ENCODE peak calls at places on chromosomes 16 and 17, in seven cellular contexts. E is H9, V is neuronal stem cell, P is mesendoderm, S is trophoblast cell, U is mesenchymal stem cell, I is H1. N is an unnamed sample.

GRCh38 chr16:89070590-89070989 is 23.1 kb upstream of the ACSF3 start:
- DNase-seq in E (no peak), P (no peak), I (no peak), S (no peak), U (no peak), V (no peak), N (no peak)

GRCh38 chr16:12303649-12304048 is 327.1 kb downstream of the SNX29 start:
- DNase-seq in S (no peak), V (no peak), I (no peak), U (no peak), P (no peak), E (no peak), N (peak)

GRCh38 chr16:87968541-87968940 is 17.3 kb downstream of the BANP start:
- DNase-seq in P (no peak), S (no peak), U (no peak), V (no peak), E (no peak), I (no peak), N (peak)

GRCh38 chr17:47423406-47424295 is 99.9 kb downstream of the EFCAB13 start:
- DNase-seq in I (peak), U (peak), E (peak), P (peak), S (peak), V (no peak), N (no peak)

GRCh38 chr17:44589316-44590071 is 32.2 kb downstream of the FZD2 start:
- DNase-seq in U (peak), P (no peak), V (no peak), S (no peak), I (no peak), E (no peak), N (peak)

GRCh38 chr16:30028438-30029093 is 2.5 kb downstream of the TLCD3B start:
- DNase-seq in I (peak), U (peak), V (peak), S (no peak), E (peak), P (peak), N (no peak)

GRCh38 chr16:15648135-15648730 is 1.8 kb upstream of the NDE1 start:
- DNase-seq in P (no peak), V (no peak), U (no peak), I (no peak), S (no peak), E (no peak), N (no peak)

GRCh38 chr16:16915771-16916170 is 536.8 kb downstream of the NPIPA7 start:
- DNase-seq in P (no peak), E (no peak), S (no peak), I (no peak), V (no peak), U (no peak), N (no peak)

GRCh38 chr16:88871349-88871702 is 4.9 kb upstream of the PABPN1L start:
- DNase-seq in I (no peak), S (no peak), V (no peak), P (no peak), E (no peak), U (no peak), N (no peak)

GRCh38 chr17:75036643-75037268 is 10.0 kb downstream of the ATP5PD start:
- DNase-seq in S (no peak), U (no peak), P (no peak), E (peak), I (no peak), V (no peak), N (peak)

GRCh38 chr16:15907863-15908478 is 19.6 kb upstream of the CEP20 start:
- DNase-seq in U (peak), V (peak), I (peak), S (no peak), E (peak), P (peak), N (peak)

GRCh38 chr17:76997981-76998531 is 129.9 kb downstream of the MGAT5B start:
- DNase-seq in S (no peak), E (no peak), I (no peak), V (no peak), U (no peak), P (no peak), N (no peak)

GRCh38 chr16:89842471-89843408 is 14.5 kb downstream of the SPIRE2 start:
- DNase-seq in S (peak), V (no peak), I (no peak), U (peak), E (peak), P (no peak), N (peak)

GRCh38 chr17:65173284-65173793 is 36.2 kb downstream of the RGS9 start:
- DNase-seq in S (no peak), U (peak), P (peak), V (no peak), I (peak), E (peak), N (peak)

GRCh38 chr16:50266337-50267091 is at the start of gene ADCY7:
- DNase-seq in E (peak), S (peak), V (no peak), P (peak), I (no peak), U (peak), N (peak)

GRCh38 chr16:28863929-28864886 is 565 bp downstream of the SH2B1 start:
- DNase-seq in I (no peak), P (no peak), V (no peak), U (peak), S (no peak), E (no peak), N (peak)

GRCh38 chr16:57253410-57253927 is 8.4 kb downstream of the ARL2BP start:
- DNase-seq in E (no peak), I (no peak), P (no peak), S (no peak), U (no peak), V (no peak), N (no peak)

GRCh38 chr17:30220414-30220813 is 15.1 kb downstream of the SLC6A4 start:
- DNase-seq in V (no peak), S (no peak), I (no peak), U (no peak), P (no peak), E (no peak), N (no peak)

GRCh38 chr17:75848523-75849303 is 4.5 kb upstream of the UNC13D start:
- DNase-seq in V (peak), P (peak), S (peak), E (peak), U (peak), I (peak), N (peak)

GRCh38 chr17:82804442-82805191 is 35.2 kb downstream of the ZNF750 start:
- DNase-seq in P (no peak), U (no peak), S (no peak), I (no peak), V (no peak), E (no peak), N (peak)

GRCh38 chr16:12672986-12673385 is 130.7 kb downstream of the CPPED1 start:
- DNase-seq in I (no peak), U (no peak), S (no peak), V (no peak), E (no peak), P (no peak), N (no peak)

GRCh38 chr16:22397459-22397858 is 23.0 kb upstream of the CDR2 start:
- DNase-seq in P (no peak), I (no peak), S (peak), U (peak), V (no peak), E (no peak), N (peak)

GRCh38 chr17:17714879-17715278 is 33.6 kb downstream of the RAI1 start:
- DNase-seq in S (no peak), I (no peak), E (no peak), U (no peak), V (no peak), P (no peak), N (no peak)

GRCh38 chr16:55759983-55760664 is 72.8 kb downstream of the CES1 start:
- DNase-seq in P (peak), E (peak), S (no peak), U (no peak), I (peak), V (peak), N (no peak)

GRCh38 chr16:66687906-66688625 is 8.5 kb downstream of the CMTM4 start:
- DNase-seq in E (no peak), V (no peak), U (no peak), I (no peak), S (peak), P (no peak), N (no peak)

GRCh38 chr16:55078699-55079415 is 148.2 kb downstream of the IRX5 start:
- DNase-seq in E (no peak), S (no peak), I (no peak), V (no peak), P (no peak), U (no peak), N (no peak)

GRCh38 chr17:43597624-43598358 is 51.7 kb upstream of the ETV4 start:
- DNase-seq in U (no peak), V (no peak), E (no peak), I (no peak), P (no peak), S (no peak), N (no peak)

GRCh38 chr16:11101695-11102522 is 154.1 kb downstream of the SOCS1 start:
- DNase-seq in S (peak), V (no peak), U (peak), I (no peak), E (no peak), P (no peak), N (peak)

GRCh38 chr17:73765824-73766563 is 121.7 kb upstream of the SDK2 start:
- DNase-seq in S (no peak), P (peak), V (no peak), E (no peak), U (no peak), I (no peak), N (no peak)

GRCh38 chr17:34081269-34081668 is 173.8 kb upstream of the CCL2 start:
- DNase-seq in I (peak), E (peak), U (no peak), P (peak), S (no peak), V (no peak), N (peak)

GRCh38 chr17:33267279-33267790 is 25.8 kb downstream of the ASIC2 start:
- DNase-seq in S (peak), E (no peak), V (no peak), P (no peak), I (no peak), U (peak), N (peak)

GRCh38 chr17:29784661-29785060 is 145.4 kb downstream of the SSH2 start:
- DNase-seq in V (no peak), P (peak), I (no peak), E (no peak), S (no peak), U (peak), N (peak)

GRCh38 chr16:23256440-23256839 is 45.7 kb upstream of the SCNN1B start:
- DNase-seq in U (no peak), E (no peak), S (no peak), V (no peak), I (no peak), P (no peak), N (no peak)

GRCh38 chr16:80080287-80080851 is 460.4 kb upstream of the DYNLRB2 start:
- DNase-seq in S (peak), P (no peak), V (no peak), I (no peak), U (no peak), E (no peak), N (no peak)

GRCh38 chr17:49851387-49852291 is 3.8 kb upstream of the TAC4 start:
- DNase-seq in S (peak), P (peak), U (peak), E (peak), V (peak), I (peak), N (peak)

GRCh38 chr16:70632273-70632672 is 14.1 kb upstream of the IL34 start:
- DNase-seq in I (no peak), V (no peak), P (no peak), U (no peak), E (no peak), S (no peak), N (no peak)

GRCh38 chr16:70638814-70639792 is 7.3 kb upstream of the IL34 start:
- DNase-seq in V (no peak), S (peak), U (peak), P (peak), E (no peak), I (no peak), N (peak)

GRCh38 chr16:70630960-70631745 is 15.2 kb upstream of the IL34 start:
- DNase-seq in E (no peak), P (no peak), V (no peak), I (no peak), U (no peak), S (no peak), N (peak)

GRCh38 chr16:70635356-70636016 is 10.9 kb upstream of the IL34 start:
- DNase-seq in E (no peak), V (peak), I (no peak), S (no peak), P (no peak), U (peak), N (peak)

DNA sequence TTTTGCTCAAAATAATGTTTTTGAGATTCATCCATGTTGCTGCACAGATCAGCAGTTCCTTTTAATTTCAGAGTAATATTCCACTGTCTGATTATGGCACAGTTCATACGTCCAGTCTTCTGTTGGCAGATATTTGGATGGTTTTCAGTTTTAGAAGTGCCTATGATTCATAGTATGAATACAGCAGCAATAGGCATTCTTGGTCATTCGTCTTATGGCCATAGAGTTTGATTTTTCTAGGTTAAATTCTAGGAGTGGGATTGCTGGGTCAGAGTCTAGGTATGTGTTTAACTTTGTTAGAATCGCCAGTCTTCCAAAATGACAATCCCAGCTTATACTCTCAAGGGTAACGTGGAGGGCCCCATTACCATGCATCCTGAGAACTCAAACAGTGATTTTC is 11.5 kb upstream of the IL34 start:
- DNase-seq in E (no peak), P (no peak), I (no peak), V (no peak), S (no peak), U (no peak), N (peak)
- H3K18ac ChIP-seq in E (no peak), P (no peak), I (no peak), V (no peak), S (no peak), U (no peak), N (peak)

GRCh38 chr17:10022416-10022815 is 117.3 kb upstream of the RCVRN start:
- DNase-seq in E (no peak), V (no peak), I (no peak), U (no peak), P (no peak), S (peak), N (no peak)
- H3K18ac ChIP-seq in E (no peak), V (no peak), I (no peak), U (no peak), P (no peak), S (no peak), N (no peak)

DNA sequence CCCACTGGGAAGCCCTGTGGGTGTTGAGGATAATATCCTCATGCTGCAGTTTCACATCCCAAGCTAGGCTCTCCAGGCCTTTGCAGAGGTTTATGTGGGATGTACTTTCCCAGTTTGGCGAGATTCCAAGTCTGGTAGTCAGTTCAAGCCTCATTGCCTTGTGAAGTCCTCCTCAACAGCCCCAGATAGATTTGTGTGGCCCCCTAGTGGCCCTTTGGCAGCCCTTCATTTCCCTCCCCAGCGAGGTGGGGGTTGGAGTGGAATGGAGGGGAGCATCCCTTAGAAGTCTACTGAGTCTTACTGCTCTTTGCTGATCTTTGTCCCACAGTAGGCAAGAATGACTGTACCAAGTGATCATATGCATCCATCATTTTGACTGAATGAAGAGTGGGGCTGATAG is 137.9 kb downstream of the CDH11 start:
- DNase-seq in P (peak), I (peak), E (peak), U (peak), S (no peak), V (peak), N (peak)
- H3K18ac ChIP-seq in P (no peak), I (no peak), E (no peak), U (no peak), S (no peak), V (no peak), N (no peak)

GRCh38 chr16:1533443-1533951 is at the start of gene TMEM204:
- DNase-seq in U (peak), S (no peak), E (no peak), V (no peak), I (no peak), P (peak), N (peak)
- H3K18ac ChIP-seq in U (peak), S (peak), E (no peak), V (peak), I (no peak), P (no peak), N (peak)

GRCh38 chr17:9424071-9424640 is 151.5 kb downstream of the STX8 start:
- DNase-seq in U (no peak), P (peak), S (no peak), V (no peak), I (peak), E (peak), N (no peak)

GRCh38 chr17:9419932-9420453 is 155.6 kb downstream of the STX8 start:
- DNase-seq in U (peak), P (no peak), V (no peak), I (no peak), S (no peak), E (no peak), N (peak)

GRCh38 chr17:9421525-9421924 is 154.1 kb downstream of the STX8 start:
- DNase-seq in P (no peak), U (no peak), E (no peak), V (no peak), S (no peak), I (no peak), N (no peak)
- H3K18ac ChIP-seq in P (no peak), U (no peak), E (no peak), V (no peak), S (no peak), I (no peak), N (no peak)

GRCh38 chr16:48814994-48815393 is 205.0 kb upstream of the N4BP1 start:
- DNase-seq in E (no peak), V (no peak), S (no peak), I (no peak), U (no peak), P (no peak), N (no peak)
- H3K18ac ChIP-seq in E (no peak), V (peak), S (no peak), I (no peak), U (no peak), P (no peak), N (no peak)

GRCh38 chr16:59090501-59090900 is 356.4 kb upstream of the GOT2 start:
- DNase-seq in U (no peak), P (no peak), I (no peak), E (no peak), S (no peak), V (no peak), N (no peak)

DNA sequence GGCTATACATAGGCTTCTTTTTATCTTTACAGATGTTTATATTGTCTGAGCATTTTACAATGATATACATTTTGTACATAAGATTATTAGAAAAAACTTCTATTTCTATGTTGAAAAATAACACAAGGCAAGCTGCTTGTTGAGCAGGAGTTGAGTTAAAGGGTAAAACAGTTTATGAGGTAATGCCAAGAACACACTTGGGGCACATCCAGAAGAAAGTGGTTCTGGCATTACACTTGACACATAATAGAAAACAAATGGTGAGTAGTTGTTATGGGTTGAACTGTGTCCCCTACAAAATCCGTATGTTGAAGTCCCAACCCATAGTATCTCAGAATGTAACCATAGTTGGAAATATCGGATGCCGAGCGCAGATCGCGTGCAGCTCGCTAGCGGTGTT is 354.3 kb upstream of the GOT2 start:
- DNase-seq in U (no peak), S (no peak), V (no peak), E (no peak), I (no peak), P (no peak), N (no peak)
- H3K18ac ChIP-seq in U (no peak), S (no peak), V (no peak), E (no peak), I (no peak), P (no peak), N (no peak)

DNA sequence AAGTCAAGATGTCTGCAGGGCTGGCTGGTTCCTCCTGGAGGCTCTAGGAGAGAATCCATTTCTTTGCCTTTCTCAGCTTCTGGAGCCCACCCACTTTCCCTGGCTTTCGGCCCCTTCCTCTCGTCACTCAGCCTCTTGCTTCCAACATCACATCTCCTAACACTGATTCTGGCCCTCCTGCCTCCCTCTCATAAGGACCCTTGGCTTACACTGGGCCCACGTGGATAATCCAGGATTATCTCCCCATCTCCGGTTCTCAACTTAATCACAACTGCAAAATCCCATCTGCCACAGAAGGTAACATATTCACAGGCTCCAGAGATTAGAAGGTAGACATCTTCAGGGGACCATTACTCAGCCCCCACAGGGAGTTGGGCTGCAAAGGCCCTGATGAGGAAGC is 81.3 kb downstream of the GAS7 start:
- DNase-seq in S (no peak), I (no peak), E (no peak), V (no peak), P (peak), U (no peak), N (no peak)
- H3K18ac ChIP-seq in S (peak), I (peak), E (no peak), V (no peak), P (peak), U (peak), N (peak)

GRCh38 chr17:51818777-51819176 is 339.7 kb downstream of the CA10 start:
- DNase-seq in V (no peak), P (no peak), S (no peak), I (no peak), E (no peak), U (no peak), N (no peak)

GRCh38 chr17:51820252-51820651 is 338.3 kb downstream of the CA10 start:
- DNase-seq in U (no peak), S (no peak), P (no peak), E (no peak), V (no peak), I (no peak), N (no peak)

GRCh38 chr17:51817955-51818354 is 340.6 kb downstream of the CA10 start:
- DNase-seq in S (no peak), V (no peak), E (no peak), I (no peak), U (no peak), P (no peak), N (no peak)

GRCh38 chr17:51819820-51820219 is 338.7 kb downstream of the CA10 start:
- DNase-seq in S (no peak), P (no peak), E (no peak), U (no peak), I (no peak), V (no peak), N (no peak)

DNA sequence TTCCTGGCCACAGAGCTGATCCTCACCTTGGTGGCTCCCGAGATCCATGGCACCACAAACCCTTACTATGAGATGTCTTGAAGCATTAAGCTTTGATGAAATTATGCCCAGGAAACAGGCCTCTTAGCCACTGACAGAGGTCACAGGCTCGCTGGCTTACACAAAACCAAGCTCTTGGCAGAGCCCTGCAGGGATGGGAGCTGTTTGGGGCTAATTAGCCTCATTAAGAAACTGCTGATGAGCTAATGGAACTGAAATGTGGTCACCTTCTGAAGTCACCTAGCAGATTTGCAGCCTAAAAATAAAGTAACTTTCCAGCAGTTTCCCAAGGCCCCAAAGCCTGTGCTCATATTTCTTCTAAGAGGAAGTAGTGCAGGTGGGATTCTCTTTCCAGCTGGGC is 339.2 kb downstream of the CA10 start:
- DNase-seq in P (peak), U (no peak), V (no peak), S (no peak), I (no peak), E (no peak), N (no peak)
- H3K18ac ChIP-seq in P (no peak), U (no peak), V (no peak), S (no peak), I (no peak), E (no peak), N (no peak)

N was measured in IMR-90.